ENCODE peak calls at places on chromosomes 4 and X, in nine cellular contexts. One of them, this sample, is unnamed.
A peak's percentile ranks its signal among the peaks of the same experiment; 100 is the strongest.

GRCh38 chr4:154858166-154858565 is 77.1 kb downstream of the RBM46 start:
- DNase-seq in H4: no peak
- DNase-seq in activated naive CD4-positive, alpha-beta T cell treated with anti-CD3 and anti-CD28 coated beads, Interleukin-2, amount 10 ng/mL, durations not matched to agents 7 days and 5 days: no peak
- DNase-seq in stimulated activated effector memory CD8-positive, alpha-beta T cell treated with anti-CD3 and anti-CD28 coated beads, Interleukin-12 subunit alpha, Interleukin-12 subunit beta, amount 100 ng/mL, for 72 hours: no peak
- DNase-seq in activated T-cell treated with anti-CD3 and anti-CD28 coated beads, Interleukin-2, amount 50 U/mL, for 1 hour: no peak
- DNase-seq in omental fat pad: no peak
- DNase-seq in GM13977: no peak
- DNase-seq in amniotic epithelial cell: no peak
- DNase-seq in naive thymus-derived CD4-positive, alpha-beta T cell: no peak
- DNase-seq in this sample: no peak

GRCh38 chr4:119478446-119479179 is 150.0 kb downstream of the PDE5A start:
- DNase-seq in H4: no peak
- DNase-seq in activated naive CD4-positive, alpha-beta T cell treated with anti-CD3 and anti-CD28 coated beads, Interleukin-2, amount 10 ng/mL, durations not matched to agents 7 days and 5 days: no peak
- DNase-seq in stimulated activated effector memory CD8-positive, alpha-beta T cell treated with anti-CD3 and anti-CD28 coated beads, Interleukin-12 subunit alpha, Interleukin-12 subunit beta, amount 100 ng/mL, for 72 hours: no peak
- DNase-seq in activated T-cell treated with anti-CD3 and anti-CD28 coated beads, Interleukin-2, amount 50 U/mL, for 1 hour: no peak
- DNase-seq in omental fat pad: no peak
- DNase-seq in GM13977: no peak
- DNase-seq in amniotic epithelial cell: peak; percentile 16
- DNase-seq in naive thymus-derived CD4-positive, alpha-beta T cell: no peak
- DNase-seq in this sample: no peak

GRCh38 chr4:140497776-140498636 is at the start of gene MGAT4D:
- DNase-seq in H4: no peak
- DNase-seq in activated naive CD4-positive, alpha-beta T cell treated with anti-CD3 and anti-CD28 coated beads, Interleukin-2, amount 10 ng/mL, durations not matched to agents 7 days and 5 days: no peak
- DNase-seq in stimulated activated effector memory CD8-positive, alpha-beta T cell treated with anti-CD3 and anti-CD28 coated beads, Interleukin-12 subunit alpha, Interleukin-12 subunit beta, amount 100 ng/mL, for 72 hours: no peak
- DNase-seq in activated T-cell treated with anti-CD3 and anti-CD28 coated beads, Interleukin-2, amount 50 U/mL, for 1 hour: no peak
- DNase-seq in omental fat pad: no peak
- DNase-seq in GM13977: no peak
- DNase-seq in amniotic epithelial cell: no peak
- DNase-seq in naive thymus-derived CD4-positive, alpha-beta T cell: no peak
- DNase-seq in this sample: peak; percentile 18

GRCh38 chr4:77047037-77047436 is 28.8 kb downstream of the CCNI start:
- DNase-seq in H4: peak; percentile 16
- DNase-seq in activated naive CD4-positive, alpha-beta T cell treated with anti-CD3 and anti-CD28 coated beads, Interleukin-2, amount 10 ng/mL, durations not matched to agents 7 days and 5 days: no peak
- DNase-seq in stimulated activated effector memory CD8-positive, alpha-beta T cell treated with anti-CD3 and anti-CD28 coated beads, Interleukin-12 subunit alpha, Interleukin-12 subunit beta, amount 100 ng/mL, for 72 hours: no peak
- DNase-seq in activated T-cell treated with anti-CD3 and anti-CD28 coated beads, Interleukin-2, amount 50 U/mL, for 1 hour: no peak
- DNase-seq in omental fat pad: no peak
- DNase-seq in GM13977: no peak
- DNase-seq in amniotic epithelial cell: no peak
- DNase-seq in naive thymus-derived CD4-positive, alpha-beta T cell: no peak
- DNase-seq in this sample: no peak

GRCh38 chrX:149487292-149487691 is 17.8 kb downstream of the IDS start:
- DNase-seq in H4: no peak
- DNase-seq in activated naive CD4-positive, alpha-beta T cell treated with anti-CD3 and anti-CD28 coated beads, Interleukin-2, amount 10 ng/mL, durations not matched to agents 7 days and 5 days: no peak
- DNase-seq in stimulated activated effector memory CD8-positive, alpha-beta T cell treated with anti-CD3 and anti-CD28 coated beads, Interleukin-12 subunit alpha, Interleukin-12 subunit beta, amount 100 ng/mL, for 72 hours: no peak
- DNase-seq in activated T-cell treated with anti-CD3 and anti-CD28 coated beads, Interleukin-2, amount 50 U/mL, for 1 hour: no peak
- DNase-seq in omental fat pad: no peak
- DNase-seq in GM13977: no peak
- DNase-seq in amniotic epithelial cell: no peak
- DNase-seq in naive thymus-derived CD4-positive, alpha-beta T cell: no peak
- DNase-seq in this sample: no peak

GRCh38 chrX:43573441-43574015 is 82.6 kb upstream of the MAOA start:
- DNase-seq in H4: no peak
- DNase-seq in activated naive CD4-positive, alpha-beta T cell treated with anti-CD3 and anti-CD28 coated beads, Interleukin-2, amount 10 ng/mL, durations not matched to agents 7 days and 5 days: no peak
- DNase-seq in stimulated activated effector memory CD8-positive, alpha-beta T cell treated with anti-CD3 and anti-CD28 coated beads, Interleukin-12 subunit alpha, Interleukin-12 subunit beta, amount 100 ng/mL, for 72 hours: no peak
- DNase-seq in activated T-cell treated with anti-CD3 and anti-CD28 coated beads, Interleukin-2, amount 50 U/mL, for 1 hour: no peak
- DNase-seq in omental fat pad: no peak
- DNase-seq in GM13977: no peak
- DNase-seq in amniotic epithelial cell: peak; percentile 23
- DNase-seq in naive thymus-derived CD4-positive, alpha-beta T cell: no peak
- DNase-seq in this sample: no peak

GRCh38 chrX:13196778-13197177 is 123.1 kb downstream of the ATXN3L start:
- DNase-seq in H4: no peak
- DNase-seq in activated naive CD4-positive, alpha-beta T cell treated with anti-CD3 and anti-CD28 coated beads, Interleukin-2, amount 10 ng/mL, durations not matched to agents 7 days and 5 days: no peak
- DNase-seq in stimulated activated effector memory CD8-positive, alpha-beta T cell treated with anti-CD3 and anti-CD28 coated beads, Interleukin-12 subunit alpha, Interleukin-12 subunit beta, amount 100 ng/mL, for 72 hours: no peak
- DNase-seq in activated T-cell treated with anti-CD3 and anti-CD28 coated beads, Interleukin-2, amount 50 U/mL, for 1 hour: no peak
- DNase-seq in omental fat pad: no peak
- DNase-seq in GM13977: no peak
- DNase-seq in amniotic epithelial cell: no peak
- DNase-seq in naive thymus-derived CD4-positive, alpha-beta T cell: no peak
- DNase-seq in this sample: no peak

GRCh38 chr4:10115271-10115656 is 1.3 kb downstream of the WDR1 start:
- DNase-seq in H4: no peak
- DNase-seq in activated naive CD4-positive, alpha-beta T cell treated with anti-CD3 and anti-CD28 coated beads, Interleukin-2, amount 10 ng/mL, durations not matched to agents 7 days and 5 days: no peak
- DNase-seq in stimulated activated effector memory CD8-positive, alpha-beta T cell treated with anti-CD3 and anti-CD28 coated beads, Interleukin-12 subunit alpha, Interleukin-12 subunit beta, amount 100 ng/mL, for 72 hours: no peak
- DNase-seq in activated T-cell treated with anti-CD3 and anti-CD28 coated beads, Interleukin-2, amount 50 U/mL, for 1 hour: no peak
- DNase-seq in omental fat pad: no peak
- DNase-seq in GM13977: no peak
- DNase-seq in amniotic epithelial cell: peak; percentile 78
- DNase-seq in naive thymus-derived CD4-positive, alpha-beta T cell: no peak
- DNase-seq in this sample: no peak

GRCh38 chrX:137568741-137569469 is 3.0 kb downstream of the ZIC3 start:
- DNase-seq in H4: no peak
- DNase-seq in activated naive CD4-positive, alpha-beta T cell treated with anti-CD3 and anti-CD28 coated beads, Interleukin-2, amount 10 ng/mL, durations not matched to agents 7 days and 5 days: no peak
- DNase-seq in stimulated activated effector memory CD8-positive, alpha-beta T cell treated with anti-CD3 and anti-CD28 coated beads, Interleukin-12 subunit alpha, Interleukin-12 subunit beta, amount 100 ng/mL, for 72 hours: no peak
- DNase-seq in activated T-cell treated with anti-CD3 and anti-CD28 coated beads, Interleukin-2, amount 50 U/mL, for 1 hour: no peak
- DNase-seq in omental fat pad: no peak
- DNase-seq in GM13977: no peak
- DNase-seq in amniotic epithelial cell: no peak
- DNase-seq in naive thymus-derived CD4-positive, alpha-beta T cell: no peak
- DNase-seq in this sample: no peak